ENCODE peak calls at places on chromosomes 7 and 10, in ten cellular contexts. One of them, this sample, is unnamed.
A peak's percentile ranks its signal among the peaks of the same experiment; 100 is the strongest.

GRCh38 chr10:24893127-24893526 is 59.3 kb downstream of the PRTFDC1 start:
- DNase-seq in H1: no peak
- DNase-seq in transverse colon: no peak
- DNase-seq in suprapubic skin: no peak
- DNase-seq in heart left ventricle: no peak
- DNase-seq in tibial nerve: no peak
- DNase-seq in IMR-90: peak; percentile 49
- DNase-seq in breast epithelium: no peak
- DNase-seq in sigmoid colon: no peak
- DNase-seq in A549: no peak
- DNase-seq in this sample: no peak

GRCh38 chr10:82813856-82814255 is 938.9 kb downstream of the NRG3 start:
- DNase-seq in IMR-90: no peak
- DNase-seq in tibial nerve: no peak
- DNase-seq in sigmoid colon: no peak
- DNase-seq in heart left ventricle: no peak
- DNase-seq in transverse colon: no peak
- DNase-seq in breast epithelium: no peak
- DNase-seq in A549: no peak
- DNase-seq in H1: no peak
- DNase-seq in suprapubic skin: no peak
- DNase-seq in this sample: no peak

GRCh38 chr10:103616705-103617361 is 123.3 kb downstream of the NEURL1 start:
- DNase-seq in IMR-90: peak; percentile 80
- DNase-seq in tibial nerve: peak; percentile 74
- DNase-seq in breast epithelium: no peak
- DNase-seq in A549: no peak
- DNase-seq in sigmoid colon: peak; percentile 91
- DNase-seq in H1: no peak
- DNase-seq in heart left ventricle: peak; percentile 80
- DNase-seq in suprapubic skin: peak; percentile 89
- DNase-seq in transverse colon: peak; percentile 52
- DNase-seq in this sample: peak; percentile 34

GRCh38 chr10:31819393-31819820 is 109.2 kb downstream of the ARHGAP12 start:
- DNase-seq in suprapubic skin: peak; percentile 70
- DNase-seq in transverse colon: no peak
- DNase-seq in H1: no peak
- DNase-seq in tibial nerve: peak; percentile 26
- DNase-seq in breast epithelium: no peak
- DNase-seq in heart left ventricle: no peak
- DNase-seq in A549: no peak
- DNase-seq in sigmoid colon: no peak
- DNase-seq in IMR-90: no peak
- DNase-seq in this sample: peak; percentile 3

GRCh38 chr7:116316838-116317612 is 106.7 kb downstream of the TES start:
- DNase-seq in H1: no peak
- DNase-seq in breast epithelium: no peak
- DNase-seq in sigmoid colon: peak; percentile 84
- DNase-seq in transverse colon: no peak
- DNase-seq in heart left ventricle: peak; percentile 40
- DNase-seq in suprapubic skin: peak; percentile 65
- DNase-seq in A549: peak; percentile 78
- DNase-seq in IMR-90: peak; percentile 99
- DNase-seq in tibial nerve: peak; percentile 50
- DNase-seq in this sample: peak; percentile 51

GRCh38 chr10:77319557-77319956 is 318.1 kb downstream of the KCNMA1 start:
- DNase-seq in H1: no peak
- DNase-seq in breast epithelium: no peak
- DNase-seq in suprapubic skin: no peak
- DNase-seq in A549: no peak
- DNase-seq in sigmoid colon: no peak
- DNase-seq in transverse colon: no peak
- DNase-seq in heart left ventricle: no peak
- DNase-seq in tibial nerve: no peak
- DNase-seq in IMR-90: peak; percentile 65
- DNase-seq in this sample: peak; percentile 62

GRCh38 chr10:31836569-31837406 is 91.8 kb downstream of the ARHGAP12 start:
- DNase-seq in transverse colon: no peak
- DNase-seq in tibial nerve: no peak
- DNase-seq in breast epithelium: no peak
- DNase-seq in A549: peak; percentile 36
- DNase-seq in suprapubic skin: no peak
- DNase-seq in H1: no peak
- DNase-seq in heart left ventricle: no peak
- DNase-seq in sigmoid colon: no peak
- DNase-seq in IMR-90: peak; percentile 48
- DNase-seq in this sample: no peak

GRCh38 chr7:107570298-107570697 is 6.5 kb downstream of the DUS4L start:
- DNase-seq in breast epithelium: no peak
- DNase-seq in sigmoid colon: no peak
- DNase-seq in IMR-90: no peak
- DNase-seq in tibial nerve: no peak
- DNase-seq in transverse colon: no peak
- DNase-seq in H1: no peak
- DNase-seq in heart left ventricle: no peak
- DNase-seq in A549: no peak
- DNase-seq in suprapubic skin: no peak
- DNase-seq in this sample: no peak

GRCh38 chr7:91351374-91351773 is 87.1 kb downstream of the FZD1 start:
- DNase-seq in tibial nerve: no peak
- DNase-seq in H1: no peak
- DNase-seq in sigmoid colon: no peak
- DNase-seq in IMR-90: peak; percentile 54
- DNase-seq in A549: no peak
- DNase-seq in suprapubic skin: no peak
- DNase-seq in heart left ventricle: no peak
- DNase-seq in transverse colon: no peak
- DNase-seq in breast epithelium: no peak
- DNase-seq in this sample: no peak

GRCh38 chr7:158820656-158821055 is 8.7 kb downstream of the ESYT2 start:
- DNase-seq in tibial nerve: no peak
- DNase-seq in heart left ventricle: no peak
- DNase-seq in IMR-90: peak; percentile 41
- DNase-seq in breast epithelium: no peak
- DNase-seq in H1: peak; percentile 6
- DNase-seq in sigmoid colon: no peak
- DNase-seq in A549: no peak
- DNase-seq in transverse colon: no peak
- DNase-seq in suprapubic skin: no peak
- DNase-seq in this sample: no peak

GRCh38 chr7:158816995-158817394 is 12.3 kb downstream of the ESYT2 start:
- DNase-seq in suprapubic skin: no peak
- DNase-seq in transverse colon: peak; percentile 67
- DNase-seq in sigmoid colon: no peak
- DNase-seq in IMR-90: no peak
- DNase-seq in breast epithelium: no peak
- DNase-seq in heart left ventricle: no peak
- DNase-seq in A549: no peak
- DNase-seq in H1: no peak
- DNase-seq in tibial nerve: no peak
- DNase-seq in this sample: peak; percentile 71

GRCh38 chr7:158816271-158816670 is 13.0 kb downstream of the ESYT2 start:
- DNase-seq in IMR-90: no peak
- DNase-seq in A549: no peak
- DNase-seq in sigmoid colon: no peak
- DNase-seq in heart left ventricle: no peak
- DNase-seq in breast epithelium: no peak
- DNase-seq in transverse colon: no peak
- DNase-seq in H1: peak; percentile 41
- DNase-seq in tibial nerve: no peak
- DNase-seq in suprapubic skin: no peak
- DNase-seq in this sample: no peak

GRCh38 chr7:158819571-158820203 is 9.6 kb downstream of the ESYT2 start:
- DNase-seq in tibial nerve: no peak
- DNase-seq in suprapubic skin: no peak
- DNase-seq in H1: no peak
- DNase-seq in IMR-90: no peak
- DNase-seq in transverse colon: no peak
- DNase-seq in breast epithelium: no peak
- DNase-seq in sigmoid colon: no peak
- DNase-seq in heart left ventricle: no peak
- DNase-seq in A549: no peak
- DNase-seq in this sample: no peak

GRCh38 chr7:158818325-158819213 is 10.7 kb downstream of the ESYT2 start:
- DNase-seq in A549: peak; percentile 89
- DNase-seq in tibial nerve: peak; percentile 71
- DNase-seq in suprapubic skin: peak; percentile 92
- DNase-seq in H1: peak; percentile 56
- DNase-seq in breast epithelium: peak; percentile 89
- DNase-seq in transverse colon: peak; percentile 84
- DNase-seq in heart left ventricle: peak; percentile 90
- DNase-seq in sigmoid colon: peak; percentile 92
- DNase-seq in IMR-90: peak; percentile 96
- DNase-seq in this sample: peak; percentile 79
- TF ChIP-seq POLR2A in A549: peak; percentile 26
- TF ChIP-seq POLR2A in tibial nerve: no peak
- TF ChIP-seq POLR2A in suprapubic skin: peak; percentile 7
- TF ChIP-seq POLR2A in H1: no peak
- TF ChIP-seq POLR2A in breast epithelium: no peak
- TF ChIP-seq POLR2A in transverse colon: peak; percentile 59
- TF ChIP-seq POLR2A in heart left ventricle: peak; percentile 73
- TF ChIP-seq POLR2A in sigmoid colon: peak; percentile 25
- TF ChIP-seq POLR2A in IMR-90: peak; percentile 66
- TF ChIP-seq POLR2A in this sample: peak; percentile 31

GRCh38 chr10:95478935-95479334 is 82.2 kb downstream of the SORBS1 start:
- DNase-seq in suprapubic skin: peak; percentile 75
- DNase-seq in heart left ventricle: no peak
- DNase-seq in transverse colon: no peak
- DNase-seq in sigmoid colon: no peak
- DNase-seq in H1: no peak
- DNase-seq in tibial nerve: peak; percentile 52
- DNase-seq in A549: no peak
- DNase-seq in breast epithelium: no peak
- DNase-seq in IMR-90: no peak
- DNase-seq in this sample: no peak
- H3K4me1 ChIP-seq in suprapubic skin: peaks cover 48% of the 10 kb centered on the region
- H3K4me1 ChIP-seq in heart left ventricle: peaks cover 73% of the 10 kb centered on the region
- H3K4me1 ChIP-seq in transverse colon: peaks cover 82% of the 10 kb centered on the region
- H3K4me1 ChIP-seq in sigmoid colon: no peaks in the 10 kb centered on the region
- H3K4me1 ChIP-seq in H1: peaks cover 13% of the 10 kb centered on the region
- H3K4me1 ChIP-seq in tibial nerve: peaks cover 74% of the 10 kb centered on the region
- H3K4me1 ChIP-seq in A549: no peaks in the 10 kb centered on the region
- H3K4me1 ChIP-seq in breast epithelium: peaks cover 23% of the 10 kb centered on the region
- H3K4me1 ChIP-seq in IMR-90: peaks cover 1% of the 10 kb centered on the region
- H3K4me1 ChIP-seq in this sample: peaks cover 48% of the 10 kb centered on the region

GRCh38 chr7:159146084-159146858 is 1.6 kb upstream of the VIPR2 start:
- DNase-seq in heart left ventricle: no peak
- DNase-seq in IMR-90: no peak
- DNase-seq in sigmoid colon: no peak
- DNase-seq in breast epithelium: no peak
- DNase-seq in suprapubic skin: no peak
- DNase-seq in tibial nerve: no peak
- DNase-seq in H1: no peak
- DNase-seq in A549: no peak
- DNase-seq in transverse colon: no peak
- DNase-seq in this sample: no peak

GRCh38 chr7:159144756-159145543 is at the start of gene VIPR2:
- DNase-seq in sigmoid colon: peak; percentile 88
- DNase-seq in H1: peak; percentile 78
- DNase-seq in tibial nerve: no peak
- DNase-seq in breast epithelium: no peak
- DNase-seq in transverse colon: peak; percentile 13
- DNase-seq in IMR-90: no peak
- DNase-seq in suprapubic skin: no peak
- DNase-seq in heart left ventricle: peak; percentile 77
- DNase-seq in A549: no peak
- DNase-seq in this sample: no peak

GRCh38 chr7:159143780-159144755 is 599 bp downstream of the VIPR2 start:
- DNase-seq in H1: peak; percentile 74
- DNase-seq in IMR-90: no peak
- DNase-seq in heart left ventricle: peak; percentile 77
- DNase-seq in breast epithelium: no peak
- DNase-seq in transverse colon: no peak
- DNase-seq in sigmoid colon: no peak
- DNase-seq in tibial nerve: peak; percentile 17
- DNase-seq in suprapubic skin: no peak
- DNase-seq in A549: no peak
- DNase-seq in this sample: no peak

GRCh38 chr7:159147246-159147645 is 2.6 kb upstream of the VIPR2 start:
- DNase-seq in transverse colon: no peak
- DNase-seq in A549: no peak
- DNase-seq in H1: no peak
- DNase-seq in breast epithelium: no peak
- DNase-seq in suprapubic skin: no peak
- DNase-seq in IMR-90: no peak
- DNase-seq in heart left ventricle: no peak
- DNase-seq in tibial nerve: no peak
- DNase-seq in sigmoid colon: no peak
- DNase-seq in this sample: no peak

GRCh38 chr7:159145544-159145891 is 851 bp upstream of the VIPR2 start:
- DNase-seq in sigmoid colon: no peak
- DNase-seq in transverse colon: no peak
- DNase-seq in tibial nerve: no peak
- DNase-seq in suprapubic skin: no peak
- DNase-seq in H1: no peak
- DNase-seq in heart left ventricle: no peak
- DNase-seq in IMR-90: no peak
- DNase-seq in A549: no peak
- DNase-seq in breast epithelium: no peak
- DNase-seq in this sample: no peak
- TF ChIP-seq POLR2A in sigmoid colon: no peak
- TF ChIP-seq POLR2A in transverse colon: no peak
- TF ChIP-seq POLR2A in tibial nerve: no peak
- TF ChIP-seq POLR2A in suprapubic skin: no peak
- TF ChIP-seq POLR2A in H1: no peak
- TF ChIP-seq POLR2A in heart left ventricle: no peak
- TF ChIP-seq POLR2A in IMR-90: no peak
- TF ChIP-seq POLR2A in A549: no peak
- TF ChIP-seq POLR2A in breast epithelium: no peak
- TF ChIP-seq POLR2A in this sample: no peak

GRCh38 chr10:68086910-68087309 is 11.8 kb upstream of the HERC4 start:
- DNase-seq in tibial nerve: no peak
- DNase-seq in sigmoid colon: no peak
- DNase-seq in suprapubic skin: no peak
- DNase-seq in IMR-90: no peak
- DNase-seq in heart left ventricle: no peak
- DNase-seq in breast epithelium: no peak
- DNase-seq in A549: no peak
- DNase-seq in H1: no peak
- DNase-seq in transverse colon: no peak
- DNase-seq in this sample: no peak

GRCh38 chr10:68088744-68089143 is 13.7 kb upstream of the HERC4 start:
- DNase-seq in tibial nerve: no peak
- DNase-seq in suprapubic skin: no peak
- DNase-seq in sigmoid colon: no peak
- DNase-seq in A549: no peak
- DNase-seq in breast epithelium: no peak
- DNase-seq in H1: no peak
- DNase-seq in transverse colon: no peak
- DNase-seq in IMR-90: peak; percentile 87
- DNase-seq in heart left ventricle: no peak
- DNase-seq in this sample: no peak

GRCh38 chr10:68087338-68088029 is 12.4 kb upstream of the HERC4 start:
- DNase-seq in IMR-90: no peak
- DNase-seq in transverse colon: no peak
- DNase-seq in breast epithelium: no peak
- DNase-seq in A549: peak; percentile 36
- DNase-seq in H1: no peak
- DNase-seq in suprapubic skin: no peak
- DNase-seq in sigmoid colon: no peak
- DNase-seq in heart left ventricle: no peak
- DNase-seq in tibial nerve: no peak
- DNase-seq in this sample: no peak

GRCh38 chr10:68086011-68086410 is 10.9 kb upstream of the HERC4 start:
- DNase-seq in suprapubic skin: no peak
- DNase-seq in IMR-90: no peak
- DNase-seq in sigmoid colon: no peak
- DNase-seq in A549: no peak
- DNase-seq in heart left ventricle: no peak
- DNase-seq in tibial nerve: no peak
- DNase-seq in breast epithelium: no peak
- DNase-seq in H1: no peak
- DNase-seq in transverse colon: no peak
- DNase-seq in this sample: no peak

GRCh38 chr10:68088030-68088396 is 12.9 kb upstream of the HERC4 start:
- DNase-seq in sigmoid colon: no peak
- DNase-seq in tibial nerve: no peak
- DNase-seq in IMR-90: no peak
- DNase-seq in transverse colon: no peak
- DNase-seq in heart left ventricle: no peak
- DNase-seq in A549: no peak
- DNase-seq in suprapubic skin: no peak
- DNase-seq in H1: no peak
- DNase-seq in breast epithelium: no peak
- DNase-seq in this sample: no peak
- H3K4me1 ChIP-seq in sigmoid colon: no peaks in the 10 kb centered on the region
- H3K4me1 ChIP-seq in tibial nerve: no peaks in the 10 kb centered on the region
- H3K4me1 ChIP-seq in IMR-90: peaks cover 15% of the 10 kb centered on the region
- H3K4me1 ChIP-seq in transverse colon: no peaks in the 10 kb centered on the region
- H3K4me1 ChIP-seq in heart left ventricle: no peaks in the 10 kb centered on the region
- H3K4me1 ChIP-seq in A549: peaks cover 78% of the 10 kb centered on the region
- H3K4me1 ChIP-seq in suprapubic skin: no peaks in the 10 kb centered on the region
- H3K4me1 ChIP-seq in H1: no peaks in the 10 kb centered on the region
- H3K4me1 ChIP-seq in breast epithelium: no peaks in the 10 kb centered on the region
- H3K4me1 ChIP-seq in this sample: no peaks in the 10 kb centered on the region